ENCODE peak calls at places on chromosome 9, in seven cellular contexts. V, H, A, C, S, D and I are unnamed samples.

GRCh38 chr9:18666348-18666747 is 192.4 kb downstream of the ADAMTSL1 start:
- DNase-seq in V (no peak), H (no peak), S (no peak), D (peak; percentile 26), C (no peak), A (no peak), I (no peak)

GRCh38 chr9:16266648-16267276 is 603.7 kb downstream of the BNC2 start:
- DNase-seq in S (no peak), C (no peak), V (no peak), A (no peak), H (no peak), D (peak; percentile 11), I (peak; percentile 31)

GRCh38 chr9:4272141-4272540 is 27.7 kb downstream of the GLIS3 start:
- DNase-seq in S (no peak), V (no peak), C (no peak), H (no peak), A (no peak), D (no peak), I (no peak)

GRCh38 chr9:93087971-93088655 is 7.9 kb upstream of the CARD19 start:
- DNase-seq in V (no peak), A (peak; percentile 12), S (no peak), H (no peak), D (no peak), C (no peak), I (no peak)

GRCh38 chr9:92468206-92468605 is 14.1 kb downstream of the ASPN start:
- DNase-seq in H (no peak), S (no peak), D (no peak), C (no peak), V (no peak), A (no peak), I (no peak)

GRCh38 chr9:111153973-111154590 is 115.8 kb upstream of the LPAR1 start:
- DNase-seq in S (no peak), H (no peak), D (no peak), V (no peak), A (no peak), C (no peak), I (no peak)

GRCh38 chr9:13171261-13171660 is 108.2 kb downstream of the MPDZ start:
- DNase-seq in V (no peak), A (no peak), H (no peak), S (no peak), C (no peak), D (peak; percentile 58), I (no peak)

GRCh38 chr9:84301851-84302250 is 38.7 kb downstream of the SLC28A3 start:
- DNase-seq in S (no peak), C (no peak), A (no peak), V (peak; percentile 12), D (peak; percentile 72), H (no peak), I (no peak)

GRCh38 chr9:104091708-104092107 is 2.4 kb upstream of the SMC2 start:
- DNase-seq in A (peak; percentile 29), H (no peak), V (peak; percentile 56), D (peak; percentile 36), C (no peak), S (no peak), I (no peak)

GRCh38 chr9:128555180-128555721 is 2.9 kb downstream of the SPTAN1 start:
- DNase-seq in C (no peak), V (peak; percentile 61), D (peak; percentile 83), S (no peak), A (peak; percentile 27), H (no peak), I (peak; percentile 28)

GRCh38 chr9:110143969-110144545 is 63.9 kb downstream of the C9orf152 start:
- DNase-seq in S (no peak), C (no peak), H (no peak), A (no peak), D (no peak), V (no peak), I (no peak)

GRCh38 chr9:99430301-99430700 is 208.2 kb downstream of the SEC61B start:
- DNase-seq in S (no peak), H (no peak), D (peak; percentile 35), V (peak; percentile 14), A (no peak), C (no peak), I (no peak)

GRCh38 chr9:9142001-9142400 is 1342.4 kb upstream of the DMAC1 start:
- DNase-seq in S (no peak), D (no peak), H (no peak), V (no peak), A (no peak), C (no peak), I (no peak)

GRCh38 chr9:2466703-2467102 is 154.9 kb upstream of the VLDLR start:
- DNase-seq in H (no peak), C (no peak), S (no peak), V (no peak), D (no peak), A (no peak), I (no peak)

GRCh38 chr9:37300620-37301368 is 121.7 kb upstream of the GRHPR start:
- DNase-seq in S (no peak), D (peak; percentile 45), C (no peak), V (peak; percentile 22), A (no peak), H (no peak), I (no peak)

GRCh38 chr9:78567693-78568092 is 270.8 kb downstream of the PSAT1 start:
- DNase-seq in C (no peak), H (no peak), A (no peak), S (no peak), D (no peak), V (no peak), I (no peak)

GRCh38 chr9:110059461-110059860 is 148.5 kb downstream of the C9orf152 start:
- DNase-seq in C (no peak), A (no peak), H (no peak), S (no peak), V (no peak), D (no peak), I (no peak)

GRCh38 chr9:72444436-72444835 is 77.0 kb upstream of the TMC1 start:
- DNase-seq in C (no peak), H (no peak), A (no peak), D (no peak), S (no peak), V (no peak), I (no peak)

GRCh38 chr9:110095238-110095637 is 112.7 kb downstream of the C9orf152 start:
- DNase-seq in V (no peak), H (no peak), D (peak; percentile 72), C (no peak), S (no peak), A (no peak), I (no peak)

GRCh38 chr9:131545786-131546335 is 538 bp downstream of the PRRT1B start:
- DNase-seq in D (no peak), H (no peak), A (no peak), S (no peak), V (no peak), C (no peak), I (no peak)

GRCh38 chr9:72615931-72616330 is 94.5 kb downstream of the TMC1 start:
- DNase-seq in A (no peak), V (no peak), S (no peak), C (no peak), D (no peak), H (no peak), I (no peak)

GRCh38 chr9:122226142-122226757 is 2.5 kb downstream of the LHX6 start:
- DNase-seq in C (no peak), H (no peak), D (no peak), V (no peak), A (no peak), S (no peak), I (no peak)

GRCh38 chr9:2087500-2088313 is 72.6 kb downstream of the SMARCA2 start:
- DNase-seq in C (no peak), D (peak; percentile 60), H (peak; percentile 8), S (no peak), A (no peak), V (peak; percentile 47), I (no peak)

GRCh38 chr9:122320346-122320995 is 50.4 kb upstream of the PTGS1 start:
- DNase-seq in V (no peak), H (no peak), D (no peak), C (no peak), A (no peak), S (no peak), I (no peak)

GRCh38 chr9:10903969-10904368 is 291.2 kb upstream of the PTPRD start:
- DNase-seq in C (no peak), D (no peak), H (no peak), A (no peak), S (no peak), V (no peak), I (no peak)

GRCh38 chr9:134839441-134840125 is 41.0 kb upstream of the FCN2 start:
- DNase-seq in C (no peak), H (no peak), V (no peak), A (no peak), D (no peak), S (no peak), I (peak; percentile 25)

GRCh38 chr9:114216976-114217375 is 61.6 kb downstream of the COL27A1 start:
- DNase-seq in D (no peak), S (no peak), C (no peak), H (no peak), A (no peak), V (no peak), I (no peak)

GRCh38 chr9:123377211-123377971 is 21.4 kb downstream of the CRB2 start:
- DNase-seq in A (no peak), D (no peak), S (no peak), V (no peak), H (no peak), C (no peak), I (no peak)

GRCh38 chr9:72960446-72960845 is 7.6 kb upstream of the ALDH1A1 start:
- DNase-seq in H (no peak), V (no peak), D (peak; percentile 14), A (no peak), C (no peak), S (no peak), I (no peak)

GRCh38 chr9:219670-220365 is 5.2 kb downstream of the DOCK8 start:
- DNase-seq in V (no peak), D (no peak), S (no peak), H (no peak), A (no peak), C (no peak), I (no peak)

GRCh38 chr9:134546231-134546731 is 95.3 kb upstream of the COL5A1 start:
- DNase-seq in H (no peak), D (peak; percentile 17), S (no peak), V (no peak), C (no peak), A (no peak), I (no peak)